ENCODE peak calls at places on chromosome 3, in nine cellular contexts. B is transverse colon, C is sigmoid colon, L is prostate gland, S is K562, E is breast epithelium, N is GM23338, F is endothelial cell of umbilical vein, V is stomach. P is an unnamed sample. For H3K4me1, the result is how much of the 10 kb centered on the place peaks cover.

GRCh38 chr3:43691120-43692002 is 623 bp downstream of the ABHD5 start:
- DNase-seq in B (peak), C (peak), L (peak), S (peak), E (peak), N (peak), F (peak), V (peak), P (peak)

GRCh38 chr3:186519021-186519658 is 25.0 kb downstream of the CRYGS start:
- DNase-seq in B (no peak), C (no peak), L (no peak), S (no peak), E (no peak), N (no peak), F (no peak), V (no peak), P (no peak)

GRCh38 chr3:31880020-31880419 is 101.0 kb downstream of the OSBPL10 start:
- DNase-seq in B (no peak), C (no peak), L (no peak), S (no peak), E (no peak), N (no peak), F (no peak), V (no peak), P (no peak)

GRCh38 chr3:195258449-195259145 is 12.4 kb downstream of the XXYLT1 start:
- DNase-seq in B (no peak), C (peak), L (peak), S (no peak), E (no peak), N (no peak), F (peak), V (no peak), P (peak)

GRCh38 chr3:106811376-106811775 is 565.9 kb upstream of the CCDC54 start:
- DNase-seq in B (no peak), C (no peak), L (no peak), S (no peak), E (no peak), N (no peak), F (peak), V (no peak), P (no peak)

GRCh38 chr3:166283856-166284255 is 446.6 kb upstream of the BCHE start:
- DNase-seq in B (no peak), C (no peak), L (no peak), S (no peak), E (no peak), N (no peak), F (peak), V (no peak), P (no peak)

GRCh38 chr3:131530843-131531242 is 28.1 kb upstream of the MRPL3 start:
- DNase-seq in B (no peak), C (no peak), L (no peak), S (no peak), E (no peak), N (no peak), F (no peak), V (no peak), P (no peak)

GRCh38 chr3:124850633-124851032 is 36.5 kb downstream of the ITGB5 start:
- DNase-seq in B (no peak), C (peak), L (no peak), S (no peak), E (no peak), N (no peak), F (no peak), V (no peak), P (no peak)

GRCh38 chr3:16189201-16189600 is 14.7 kb downstream of the GALNT15 start:
- DNase-seq in B (no peak), C (no peak), L (no peak), S (no peak), E (no peak), N (no peak), F (no peak), V (no peak), P (no peak)

GRCh38 chr3:8486434-8486833 is 15.2 kb upstream of the LMCD1 start:
- DNase-seq in B (no peak), C (no peak), L (no peak), S (no peak), E (no peak), N (no peak), F (no peak), V (no peak), P (no peak)

GRCh38 chr3:47315069-47315647 is 32.4 kb downstream of the KLHL18 start:
- DNase-seq in B (peak), C (no peak), L (no peak), S (peak), E (no peak), N (no peak), F (peak), V (no peak), P (no peak)

GRCh38 chr3:57961828-57962447 is 46.3 kb upstream of the FLNB start:
- DNase-seq in B (no peak), C (no peak), L (no peak), S (peak), E (no peak), N (peak), F (peak), V (no peak), P (no peak)

GRCh38 chr3:70224337-70224736 is 88.1 kb downstream of the MDFIC2 start:
- DNase-seq in B (no peak), C (no peak), L (no peak), S (no peak), E (no peak), N (peak), F (no peak), V (no peak), P (no peak)

GRCh38 chr3:64621726-64622400 is 65.9 kb downstream of the ADAMTS9 start:
- DNase-seq in B (no peak), C (no peak), L (no peak), S (no peak), E (no peak), N (no peak), F (no peak), V (no peak), P (no peak)

GRCh38 chr3:60504827-60505457 is 746.3 kb downstream of the FHIT start:
- DNase-seq in B (no peak), C (no peak), L (no peak), S (no peak), E (no peak), N (no peak), F (no peak), V (no peak), P (no peak)

GRCh38 chr3:34947849-34948248 is 691.5 kb upstream of the ARPP21 start:
- DNase-seq in B (no peak), C (no peak), L (no peak), S (no peak), E (no peak), N (peak), F (peak), V (no peak), P (no peak)

GRCh38 chr3:129560269-129560787 is 17.4 kb downstream of the H1-8 start:
- DNase-seq in B (no peak), C (no peak), L (no peak), S (no peak), E (no peak), N (no peak), F (no peak), V (no peak), P (no peak)

GRCh38 chr3:23712656-23713559 is 92.8 kb upstream of the UBE2E1 start:
- DNase-seq in B (peak), C (peak), L (no peak), S (no peak), E (no peak), N (peak), F (peak), V (no peak), P (no peak)

GRCh38 chr3:158532099-158532734 is 38.8 kb upstream of the MLF1 start:
- DNase-seq in B (no peak), C (no peak), L (no peak), S (peak), E (no peak), N (peak), F (peak), V (no peak), P (no peak)

GRCh38 chr3:46595819-46596218 is 16.5 kb upstream of the FAM240A start:
- DNase-seq in B (no peak), C (no peak), L (no peak), S (no peak), E (no peak), N (no peak), F (no peak), V (no peak), P (no peak)

GRCh38 chr3:156617781-156618180 is 56.6 kb upstream of the TIPARP start:
- DNase-seq in B (no peak), C (no peak), L (no peak), S (no peak), E (no peak), N (no peak), F (no peak), V (no peak), P (no peak)

GRCh38 chr3:29183346-29184087 is 97.4 kb upstream of the RBMS3 start:
- DNase-seq in B (no peak), C (no peak), L (no peak), S (no peak), E (no peak), N (no peak), F (no peak), V (no peak), P (no peak)

GRCh38 chr3:171177553-171177952 is 151.0 kb upstream of the SLC2A2 start:
- DNase-seq in B (no peak), C (no peak), L (no peak), S (no peak), E (no peak), N (no peak), F (no peak), V (no peak), P (no peak)

GRCh38 chr3:76138921-76139320 is 353.6 kb upstream of the ZNF717 start:
- DNase-seq in B (no peak), C (no peak), L (no peak), S (no peak), E (no peak), N (no peak), F (no peak), V (no peak), P (no peak)

GRCh38 chr3:117874028-117874765 is 1160.4 kb downstream of the IGSF11 start:
- DNase-seq in B (no peak), C (no peak), L (no peak), S (no peak), E (no peak), N (no peak), F (peak), V (no peak), P (no peak)

GRCh38 chr3:70811880-70812279 is 499.4 kb upstream of the MDFIC2 start:
- DNase-seq in B (no peak), C (peak), L (no peak), S (no peak), E (no peak), N (no peak), F (no peak), V (no peak), P (no peak)

GRCh38 chr3:127061641-127062040 is 78.7 kb downstream of the PLXNA1 start:
- DNase-seq in B (no peak), C (peak), L (no peak), S (no peak), E (no peak), N (peak), F (no peak), V (no peak), P (no peak)

GRCh38 chr3:196643201-196643749 is 3.8 kb downstream of the NRROS start:
- DNase-seq in B (peak), C (peak), L (no peak), S (no peak), E (no peak), N (no peak), F (no peak), V (no peak), P (no peak)
- TF ChIP-seq POLR2AphosphoS5 in B (peak), C (peak), L (no peak), S (no peak), E (no peak), N (no peak), F (no peak), V (no peak), P (no peak)

GRCh38 chr3:123698813-123699212 is 114.0 kb upstream of the HACD2 start:
- DNase-seq in B (no peak), C (no peak), L (no peak), S (no peak), E (no peak), N (no peak), F (no peak), V (no peak), P (no peak)

GRCh38 chr3:123695152-123695551 is 110.3 kb upstream of the HACD2 start:
- DNase-seq in B (no peak), C (no peak), L (no peak), S (no peak), E (no peak), N (no peak), F (peak), V (no peak), P (no peak)

GRCh38 chr3:123695731-123696640 is 111.1 kb upstream of the HACD2 start:
- DNase-seq in B (no peak), C (no peak), L (no peak), S (no peak), E (no peak), N (no peak), F (peak), V (no peak), P (no peak)

GRCh38 chr3:123694377-123695147 is 109.7 kb upstream of the HACD2 start:
- DNase-seq in B (no peak), C (no peak), L (no peak), S (no peak), E (no peak), N (peak), F (peak), V (no peak), P (no peak)

GRCh38 chr3:123696796-123697195 is 111.9 kb upstream of the HACD2 start:
- DNase-seq in B (no peak), C (no peak), L (no peak), S (no peak), E (no peak), N (no peak), F (no peak), V (no peak), P (no peak)
- H3K4me1 ChIP-seq in B (under half), C (under half), L (under half), S (under half), E (under half), N (under half), F (under half), V (half or more), P (under half)

DNA sequence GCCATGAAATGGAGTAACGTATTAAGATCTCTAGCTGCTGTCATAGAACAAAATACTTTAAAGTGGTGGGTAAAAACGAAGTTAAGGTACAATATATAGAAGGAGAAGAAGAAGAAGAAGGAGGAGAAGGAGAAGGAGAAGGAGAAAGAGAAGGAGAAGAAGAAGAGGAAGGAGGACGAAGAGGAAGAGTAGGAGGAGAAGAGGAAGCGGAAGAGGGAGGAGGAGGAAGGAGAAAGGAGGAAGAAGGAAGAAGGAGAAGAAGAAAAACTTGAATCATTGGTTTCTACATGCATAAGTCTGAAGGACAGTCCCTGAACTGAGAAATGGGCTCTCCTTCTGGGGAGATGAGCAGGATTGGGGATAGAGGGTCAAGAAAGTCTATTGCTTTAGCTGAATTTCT is 22.4 kb downstream of the WWTR1 start:
- DNase-seq in B (no peak), C (no peak), L (no peak), S (no peak), E (no peak), N (no peak), F (no peak), V (no peak), P (no peak)
- H3K4me3 ChIP-seq in B (no peak), C (no peak), L (no peak), S (no peak), E (no peak), N (no peak), F (no peak), V (no peak), P (no peak)

GRCh38 chr3:143002083-143002712 is 828 bp downstream of the U2SURP start:
- DNase-seq in B (no peak), C (no peak), L (no peak), S (peak), E (no peak), N (peak), F (peak), V (no peak), P (no peak)
- TF ChIP-seq POLR2AphosphoS5 in B (no peak), C (no peak), L (no peak), S (no peak), E (no peak), N (no peak), F (no peak), V (no peak), P (no peak)

GRCh38 chr3:98979296-98979695 is 77.8 kb upstream of the DCBLD2 start:
- DNase-seq in B (no peak), C (no peak), L (no peak), S (no peak), E (no peak), N (no peak), F (peak), V (no peak), P (no peak)

GRCh38 chr3:98974442-98974841 is 72.9 kb upstream of the DCBLD2 start:
- DNase-seq in B (no peak), C (no peak), L (no peak), S (no peak), E (no peak), N (no peak), F (no peak), V (no peak), P (no peak)

GRCh38 chr3:98978068-98978811 is 76.7 kb upstream of the DCBLD2 start:
- DNase-seq in B (no peak), C (no peak), L (no peak), S (no peak), E (no peak), N (no peak), F (peak), V (no peak), P (no peak)

GRCh38 chr3:98980915-98981596 is 79.6 kb upstream of the DCBLD2 start:
- DNase-seq in B (no peak), C (no peak), L (no peak), S (no peak), E (no peak), N (no peak), F (peak), V (no peak), P (no peak)

DNA sequence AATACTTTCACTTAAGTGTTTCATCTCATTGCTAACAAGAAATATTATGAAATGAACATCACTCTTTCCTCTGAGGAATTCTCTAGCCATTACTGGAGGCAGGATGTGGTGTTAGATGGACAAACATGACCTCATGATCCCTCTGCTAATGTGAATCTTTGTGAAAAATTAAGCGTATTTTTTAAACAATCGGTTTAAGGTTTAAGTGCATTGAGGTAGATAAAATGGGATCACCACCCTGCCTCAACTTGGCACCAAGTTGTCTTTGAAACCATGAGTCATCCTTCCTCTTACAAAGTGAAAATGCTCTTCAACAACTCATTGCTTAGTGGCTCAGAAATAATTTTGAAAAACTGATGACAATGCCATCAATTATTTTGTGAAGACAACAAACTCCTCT is 76.0 kb upstream of the DCBLD2 start:
- DNase-seq in B (no peak), C (no peak), L (no peak), S (no peak), E (no peak), N (no peak), F (peak), V (no peak), P (no peak)
- H3K4me1 ChIP-seq in B (under half), C (under half), L (under half), S (under half), E (under half), N (under half), F (half or more), V (under half), P (under half)

P was measured in esophagus muscularis mucosa.